ENCODE peak calls at places on chromosomes 2 and 18, in four cellular contexts. One of them, this sample, is unnamed.

GRCh38 chr2:160666019-160666676 is 172.5 kb upstream of the RBMS1 start:
- DNase-seq in OCI-LY7: no peak
- DNase-seq in upper lobe of right lung: no peak
- DNase-seq in heart left ventricle: no peak
- DNase-seq in this sample: no peak

GRCh38 chr18:76860411-76860810 is 38.1 kb downstream of the ZNF236 start:
- DNase-seq in OCI-LY7: no peak
- DNase-seq in upper lobe of right lung: no peak
- DNase-seq in heart left ventricle: no peak
- DNase-seq in this sample: no peak

GRCh38 chr18:76209597-76209996 is 285.4 kb downstream of the ZNF516 start:
- DNase-seq in OCI-LY7: no peak
- DNase-seq in upper lobe of right lung: no peak
- DNase-seq in heart left ventricle: no peak
- DNase-seq in this sample: no peak

GRCh38 chr2:158519481-158519880 is 62.7 kb downstream of the PKP4 start:
- DNase-seq in OCI-LY7: no peak
- DNase-seq in upper lobe of right lung: no peak
- DNase-seq in heart left ventricle: no peak
- DNase-seq in this sample: no peak

GRCh38 chr2:219042157-219042556 is 841 bp upstream of the CFAP65 start:
- DNase-seq in OCI-LY7: no peak
- DNase-seq in upper lobe of right lung: no peak
- DNase-seq in heart left ventricle: no peak
- DNase-seq in this sample: no peak

GRCh38 chr2:175698076-175698475 is 304.0 kb downstream of the LNPK start:
- DNase-seq in OCI-LY7: no peak
- DNase-seq in upper lobe of right lung: no peak
- DNase-seq in heart left ventricle: no peak
- DNase-seq in this sample: no peak

GRCh38 chr2:7950035-7950612 is 731.7 kb upstream of the ID2 start:
- DNase-seq in OCI-LY7: no peak
- DNase-seq in upper lobe of right lung: no peak
- DNase-seq in heart left ventricle: no peak
- DNase-seq in this sample: peak; percentile 75

GRCh38 chr2:102256281-102256680 is 55.1 kb upstream of the IL1RL1 start:
- DNase-seq in OCI-LY7: no peak
- DNase-seq in upper lobe of right lung: no peak
- DNase-seq in heart left ventricle: no peak
- DNase-seq in this sample: no peak

GRCh38 chr2:143850084-143850483 is 669.8 kb downstream of the ZEB2 start:
- DNase-seq in OCI-LY7: no peak
- DNase-seq in upper lobe of right lung: no peak
- DNase-seq in heart left ventricle: no peak
- DNase-seq in this sample: no peak

GRCh38 chr2:151718247-151718646 is 16.0 kb downstream of the NEB start:
- DNase-seq in OCI-LY7: no peak
- DNase-seq in upper lobe of right lung: no peak
- DNase-seq in heart left ventricle: no peak
- DNase-seq in this sample: no peak

GRCh38 chr18:45689386-45689785 is 34.6 kb upstream of the SLC14A1 start:
- DNase-seq in OCI-LY7: no peak
- DNase-seq in upper lobe of right lung: no peak
- DNase-seq in heart left ventricle: no peak
- DNase-seq in this sample: no peak

GRCh38 chr2:120503206-120503792 is 157.4 kb downstream of the INHBB start:
- DNase-seq in OCI-LY7: no peak
- DNase-seq in upper lobe of right lung: no peak
- DNase-seq in heart left ventricle: peak; percentile 11
- DNase-seq in this sample: no peak

GRCh38 chr2:17416891-17417391 is 101.3 kb downstream of the RAD51AP2 start:
- DNase-seq in OCI-LY7: no peak
- DNase-seq in upper lobe of right lung: no peak
- DNase-seq in heart left ventricle: no peak
- DNase-seq in this sample: no peak

GRCh38 chr2:28359222-28360065 is 33.2 kb upstream of the FOSL2 start:
- DNase-seq in OCI-LY7: peak; percentile 7
- DNase-seq in upper lobe of right lung: no peak
- DNase-seq in heart left ventricle: peak; percentile 54
- DNase-seq in this sample: peak; percentile 83

GRCh38 chr2:74238879-74239278 is 40.5 kb downstream of the MTHFD2 start:
- DNase-seq in OCI-LY7: no peak
- DNase-seq in upper lobe of right lung: no peak
- DNase-seq in heart left ventricle: no peak
- DNase-seq in this sample: no peak

GRCh38 chr2:240219208-240219890 is 78.9 kb upstream of the OTOS start:
- DNase-seq in OCI-LY7: no peak
- DNase-seq in upper lobe of right lung: no peak
- DNase-seq in heart left ventricle: no peak
- DNase-seq in this sample: peak; percentile 35

GRCh38 chr18:36149514-36150289 is 20.0 kb downstream of the ELP2 start:
- DNase-seq in OCI-LY7: peak; percentile 73
- DNase-seq in upper lobe of right lung: no peak
- DNase-seq in heart left ventricle: no peak
- DNase-seq in this sample: no peak
- H3K27ac ChIP-seq in OCI-LY7: peak overlapping the region; percentile 88
- H3K27ac ChIP-seq in upper lobe of right lung: no peak overlapping the region
- H3K27ac ChIP-seq in heart left ventricle: no peak overlapping the region
- H3K27ac ChIP-seq in this sample: no peak overlapping the region

GRCh38 chr2:29382486-29382885 is 267.3 kb downstream of the CLIP4 start:
- DNase-seq in OCI-LY7: no peak
- DNase-seq in upper lobe of right lung: no peak
- DNase-seq in heart left ventricle: no peak
- DNase-seq in this sample: no peak
- H3K4me3 ChIP-seq in OCI-LY7: no peak overlapping the region
- H3K4me3 ChIP-seq in upper lobe of right lung: no peak overlapping the region
- H3K4me3 ChIP-seq in heart left ventricle: no peak overlapping the region
- H3K4me3 ChIP-seq in this sample: no peak overlapping the region

GRCh38 chr2:128458438-128458837 is 139.8 kb upstream of the HS6ST1 start:
- DNase-seq in OCI-LY7: no peak
- DNase-seq in upper lobe of right lung: no peak
- DNase-seq in heart left ventricle: no peak
- DNase-seq in this sample: no peak
- H3K9me3 ChIP-seq in OCI-LY7: no peaks in the 10 kb centered on the region
- H3K9me3 ChIP-seq in upper lobe of right lung: no peaks in the 10 kb centered on the region
- H3K9me3 ChIP-seq in heart left ventricle: peaks cover 26% of the 10 kb centered on the region
- H3K9me3 ChIP-seq in this sample: peaks cover 5% of the 10 kb centered on the region

GRCh38 chr18:37657413-37657965 is 91.9 kb upstream of the CELF4 start:
- DNase-seq in OCI-LY7: no peak
- DNase-seq in upper lobe of right lung: no peak
- DNase-seq in heart left ventricle: no peak
- DNase-seq in this sample: no peak
- H3K27ac ChIP-seq in OCI-LY7: no peak overlapping the region
- H3K27ac ChIP-seq in upper lobe of right lung: no peak overlapping the region
- H3K27ac ChIP-seq in heart left ventricle: no peak overlapping the region
- H3K27ac ChIP-seq in this sample: no peak overlapping the region

DNA sequence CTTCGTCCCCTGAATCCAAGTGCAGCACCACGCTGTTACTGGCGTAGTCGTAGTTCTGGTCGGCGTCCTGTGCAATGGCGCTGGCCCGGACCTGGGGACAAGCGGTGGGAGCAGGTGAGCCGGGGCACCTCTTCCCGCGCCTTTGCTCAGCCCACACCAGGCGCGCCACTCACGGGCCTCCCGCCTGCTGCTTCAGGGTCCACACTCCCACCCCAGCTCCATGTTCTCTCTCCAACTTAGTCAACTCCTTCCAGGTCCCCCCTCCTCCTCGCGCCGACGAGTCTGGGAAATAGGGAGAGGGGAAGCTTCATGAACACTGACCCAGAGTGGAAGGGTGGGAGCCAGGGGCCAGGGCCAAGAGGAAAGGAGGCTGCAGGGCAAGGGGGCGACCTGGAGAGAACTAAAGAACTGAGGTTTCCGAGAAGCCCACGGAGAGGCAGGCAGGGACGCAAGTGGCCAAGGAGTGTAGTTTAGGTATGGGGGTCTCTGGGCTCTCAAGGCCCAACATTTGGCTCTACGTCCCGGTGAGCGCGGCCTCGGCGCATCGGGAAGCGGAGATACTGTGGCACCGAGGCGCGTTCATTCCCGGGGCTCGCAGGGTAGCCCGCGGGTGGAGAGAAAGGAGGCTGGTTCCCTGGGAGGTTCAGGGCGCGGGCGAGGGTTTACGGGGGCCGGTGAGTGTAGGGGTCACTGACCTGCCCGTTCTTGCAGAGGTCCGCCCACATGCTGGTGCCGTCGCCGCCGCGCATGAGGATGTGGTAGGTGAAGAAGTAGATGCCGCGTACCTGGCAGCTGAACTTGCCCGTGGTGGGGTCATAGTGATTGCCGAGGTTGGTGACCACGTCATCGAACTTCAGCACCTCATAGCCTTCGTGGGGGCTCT is 1.4 kb downstream of the C1QL2 start:
- DNase-seq in OCI-LY7: no peak
- DNase-seq in upper lobe of right lung: no peak
- DNase-seq in heart left ventricle: no peak
- DNase-seq in this sample: no peak
- H3K4me3 ChIP-seq in OCI-LY7: no peak overlapping the region
- H3K4me3 ChIP-seq in upper lobe of right lung: no peak overlapping the region
- H3K4me3 ChIP-seq in heart left ventricle: no peak overlapping the region
- H3K4me3 ChIP-seq in this sample: peak overlapping the region; percentile 30

DNA sequence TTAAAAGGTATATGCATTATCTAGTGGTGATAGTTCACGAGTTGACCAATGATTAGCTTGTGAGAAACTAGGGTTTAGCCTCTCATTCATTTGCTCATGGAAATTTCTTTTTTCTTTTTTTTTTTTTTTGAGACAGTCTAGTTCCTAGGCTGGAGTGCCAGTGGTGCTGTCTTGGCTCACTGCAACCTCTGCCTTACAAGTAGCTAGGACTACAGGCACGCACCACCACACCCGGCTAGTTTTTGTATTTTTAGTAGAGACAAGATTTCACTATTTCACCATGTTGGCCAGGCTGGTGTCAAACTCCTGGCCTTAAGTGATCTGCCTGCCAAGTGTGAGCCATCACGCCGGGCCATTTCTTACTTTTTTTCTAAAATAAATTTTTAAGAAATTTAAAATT is 14.0 kb downstream of the KDM3A start:
- DNase-seq in OCI-LY7: no peak
- DNase-seq in upper lobe of right lung: no peak
- DNase-seq in heart left ventricle: no peak
- DNase-seq in this sample: no peak
- H3K9me3 ChIP-seq in OCI-LY7: no peaks in the 10 kb centered on the region
- H3K9me3 ChIP-seq in upper lobe of right lung: no peaks in the 10 kb centered on the region
- H3K9me3 ChIP-seq in heart left ventricle: no peaks in the 10 kb centered on the region
- H3K9me3 ChIP-seq in this sample: no peaks in the 10 kb centered on the region

DNA sequence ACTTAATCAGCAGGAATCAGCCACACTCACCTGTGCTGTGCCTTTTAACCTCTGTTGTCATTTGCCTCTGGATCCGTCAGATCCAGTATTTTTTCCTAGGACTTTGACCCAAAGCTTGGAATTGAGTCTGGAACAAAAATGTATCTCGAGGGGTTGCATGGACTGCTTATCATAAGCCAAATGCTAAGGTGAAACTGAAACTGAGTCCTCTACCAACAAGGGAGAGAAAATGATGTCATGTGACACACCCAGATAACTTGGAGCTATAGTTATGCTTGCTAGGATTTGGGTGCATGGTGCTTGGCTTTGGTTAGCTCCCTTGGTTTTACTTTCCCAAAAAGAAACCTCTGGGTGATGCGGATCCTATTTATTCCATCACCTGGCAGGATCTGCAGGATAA is 2158.6 kb upstream of the PIK3C3 start:
- DNase-seq in OCI-LY7: no peak
- DNase-seq in upper lobe of right lung: no peak
- DNase-seq in heart left ventricle: no peak
- DNase-seq in this sample: no peak
- H3K27ac ChIP-seq in OCI-LY7: no peak overlapping the region
- H3K27ac ChIP-seq in upper lobe of right lung: no peak overlapping the region
- H3K27ac ChIP-seq in heart left ventricle: no peak overlapping the region
- H3K27ac ChIP-seq in this sample: no peak overlapping the region